ENCODE peak calls at places on chromosomes 5 and 9, in four cellular contexts. G is activated CD8-positive, alpha-beta memory T cell treated with anti-CD3 and anti-CD28 coated beads for 4 hours; X is ovary; M is T-helper 17 cell. S is an unnamed sample.

GRCh38 chr9:91298304-91298703 is 63.4 kb downstream of the AUH start:
- DNase-seq in G (no peak), X (no peak), M (no peak), S (no peak)

GRCh38 chr5:65760504-65761275 is 38.7 kb downstream of the NLN start:
- DNase-seq in G (peak; percentile 18), X (no peak), M (no peak), S (no peak)

GRCh38 chr9:136851941-136852663 is at the start of gene MAMDC4:
- DNase-seq in G (no peak), X (no peak), M (no peak), S (no peak)

GRCh38 chr9:130869250-130869649 is 27.4 kb downstream of the QRFP start:
- DNase-seq in G (no peak), X (peak; percentile 66), M (no peak), S (peak; percentile 66)

GRCh38 chr5:59066367-59067163 is 483.7 kb downstream of the RAB3C start:
- DNase-seq in G (no peak), X (no peak), M (no peak), S (no peak)

GRCh38 chr5:180170111-180170809 is 38.8 kb downstream of the RASGEF1C start:
- DNase-seq in G (no peak), X (peak; percentile 41), M (no peak), S (no peak)

GRCh38 chr5:173717959-173718358 is 101.5 kb upstream of the BOD1 start:
- DNase-seq in G (no peak), X (no peak), M (no peak), S (no peak)

GRCh38 chr5:6448622-6449464 is at the start of gene UBE2QL1:
- DNase-seq in G (no peak), X (no peak), M (no peak), S (no peak)

GRCh38 chr9:33785914-33786313 is 9.4 kb upstream of the PRSS3 start:
- DNase-seq in G (no peak), X (no peak), M (no peak), S (no peak)

GRCh38 chr5:54742417-54742889 is 224.9 kb downstream of the SNX18 start:
- DNase-seq in G (no peak), X (no peak), M (no peak), S (no peak)

GRCh38 chr9:72427801-72428200 is 62.8 kb upstream of the ZFAND5 start:
- DNase-seq in G (no peak), X (no peak), M (no peak), S (no peak)

GRCh38 chr5:43635374-43635773 is 32.4 kb downstream of the NNT start:
- DNase-seq in G (no peak), X (no peak), M (no peak), S (no peak)

GRCh38 chr9:101325053-101325452 is 59.8 kb downstream of the BAAT start:
- DNase-seq in G (no peak), X (no peak), M (no peak), S (no peak)

GRCh38 chr9:116647515-116647809 is 39.6 kb upstream of the TRIM32 start:
- DNase-seq in G (no peak), X (no peak), M (no peak), S (no peak)

GRCh38 chr9:72592501-72593403 is 71.3 kb downstream of the TMC1 start:
- DNase-seq in G (no peak), X (peak; percentile 58), M (no peak), S (no peak)

GRCh38 chr5:178797101-178797521 is 62.6 kb upstream of the ZNF354B start:
- DNase-seq in G (no peak), X (no peak), M (no peak), S (no peak)

GRCh38 chr5:150279618-150280017 is 10.0 kb downstream of the CAMK2A start:
- DNase-seq in G (no peak), X (no peak), M (no peak), S (no peak)

GRCh38 chr9:81069923-81070322 is 619.4 kb downstream of the TLE1 start:
- DNase-seq in G (no peak), X (no peak), M (no peak), S (no peak)

GRCh38 chr9:36659500-36659899 is 86.8 kb downstream of the MELK start:
- DNase-seq in G (no peak), X (no peak), M (no peak), S (no peak)

GRCh38 chr5:38330207-38330606 is 71.8 kb downstream of the EGFLAM start:
- DNase-seq in G (no peak), X (no peak), M (no peak), S (no peak)

GRCh38 chr5:37619353-37619752 is 220.5 kb downstream of the GDNF start:
- DNase-seq in G (no peak), X (no peak), M (no peak), S (no peak)

GRCh38 chr5:17833336-17833735 is 199.1 kb downstream of the TAF11L14 start:
- DNase-seq in G (no peak), X (no peak), M (no peak), S (no peak)